ENCODE peak calls at places on chromosome 12, in six cellular contexts. T is tibial nerve; U is cardiac muscle cell; F is dorsolateral prefrontal cortex; W is activated CD8-positive, alpha-beta T cell treated with anti-CD3 and anti-CD28 coated beads for 36 hours; L is esophagus squamous epithelium. G is an unnamed sample.

GRCh38 chr12:54082402-54082892 is 28.8 kb downstream of the HOXC4 start:
- DNase-seq in W (peak), L (no peak), T (no peak), U (peak), F (no peak), G (no peak)

GRCh38 chr12:38144601-38145436 is 171.8 kb upstream of the ALG10B start:
- DNase-seq in W (no peak), U (no peak), F (no peak), L (no peak), T (no peak), G (no peak)

GRCh38 chr12:67410667-67411067 is 141.5 kb downstream of the CAND1 start:
- DNase-seq in W (no peak), L (no peak), T (no peak), U (peak), F (no peak), G (no peak)

GRCh38 chr12:69894800-69895199 is 69.8 kb downstream of the MYRFL start:
- DNase-seq in T (no peak), F (no peak), L (no peak), W (no peak), U (no peak), G (no peak)

GRCh38 chr12:93380480-93381121 is 2.9 kb downstream of the NUDT4 start:
- DNase-seq in U (peak), T (no peak), F (no peak), W (no peak), L (no peak), G (no peak)

GRCh38 chr12:67388331-67389163 is 119.4 kb downstream of the CAND1 start:
- DNase-seq in L (no peak), U (no peak), F (no peak), T (no peak), W (peak), G (no peak)

GRCh38 chr12:96886998-96887677 is 19.9 kb upstream of the NEDD1 start:
- DNase-seq in L (no peak), U (peak), W (no peak), F (no peak), T (no peak), G (no peak)

GRCh38 chr12:4648099-4648498 is 752 bp downstream of the AKAP3 start:
- DNase-seq in U (peak), F (no peak), W (no peak), T (no peak), L (no peak), G (no peak)

GRCh38 chr12:11431486-11431885 is 36.1 kb upstream of the PRB2 start:
- DNase-seq in L (no peak), U (no peak), T (no peak), F (no peak), W (no peak), G (no peak)

GRCh38 chr12:82730832-82731497 is 44.3 kb downstream of the TMTC2 start:
- DNase-seq in T (no peak), F (no peak), W (no peak), U (peak), L (no peak), G (no peak)

GRCh38 chr12:27493260-27493935 is 30.6 kb upstream of the PPFIBP1 start:
- DNase-seq in T (no peak), W (no peak), U (no peak), F (no peak), L (no peak), G (no peak)

GRCh38 chr12:28507867-28508266 is 317.6 kb downstream of the CCDC91 start:
- DNase-seq in F (no peak), U (no peak), W (no peak), L (no peak), T (no peak), G (no peak)

GRCh38 chr12:26197832-26198231 is 2.5 kb downstream of the SSPN start:
- DNase-seq in L (no peak), F (no peak), U (no peak), T (no peak), W (no peak), G (no peak)

GRCh38 chr12:60844875-60845274 is 1249.0 kb downstream of the SLC16A7 start:
- DNase-seq in F (no peak), L (no peak), U (no peak), T (no peak), W (no peak), G (no peak)

GRCh38 chr12:122862872-122863701 is 27.8 kb downstream of the HIP1R start:
- DNase-seq in U (no peak), T (no peak), F (peak), L (no peak), W (no peak), G (no peak)

GRCh38 chr12:570949-571794 is 92.1 kb downstream of the NINJ2 start:
- DNase-seq in W (no peak), F (peak), U (peak), T (peak), L (no peak), G (no peak)

GRCh38 chr12:57893460-57894353 is 47.2 kb upstream of the CTDSP2 start:
- DNase-seq in W (no peak), L (no peak), U (peak), T (peak), F (peak), G (no peak)

GRCh38 chr12:45989277-45989856 is 1.0 kb downstream of the SCAF11 start:
- DNase-seq in L (no peak), F (peak), T (no peak), W (peak), U (no peak), G (peak)

GRCh38 chr12:110766311-110767154 is 23.8 kb upstream of the PPP1CC start:
- DNase-seq in F (no peak), T (no peak), W (no peak), U (no peak), L (no peak), G (no peak)

GRCh38 chr12:10722905-10723866 is at the start of gene YBX3:
- DNase-seq in L (peak), U (peak), T (peak), W (peak), F (peak), G (peak)

GRCh38 chr12:117098361-117099217 is 627 bp downstream of the TESC start:
- DNase-seq in U (no peak), T (no peak), W (peak), L (no peak), F (peak), G (peak)

GRCh38 chr12:1357171-1357570 is 237.2 kb downstream of the FBXL14 start:
- DNase-seq in T (no peak), L (no peak), W (no peak), F (no peak), U (peak), G (no peak)

GRCh38 chr12:132345555-132346200 is 16.3 kb upstream of the GALNT9 start:
- DNase-seq in T (no peak), U (no peak), F (no peak), L (no peak), W (no peak), G (no peak)

GRCh38 chr12:113640837-113641236 is 169.2 kb upstream of the LHX5 start:
- DNase-seq in L (no peak), T (no peak), W (no peak), F (no peak), U (no peak), G (no peak)

GRCh38 chr12:64269161-64269560 is 47.1 kb upstream of the KICS2 start:
- DNase-seq in U (no peak), L (no peak), F (no peak), T (no peak), W (no peak), G (no peak)

GRCh38 chr12:125075-125474 is 58.5 kb downstream of the IQSEC3 start:
- DNase-seq in F (no peak), T (no peak), U (no peak), L (no peak), W (no peak), G (no peak)

GRCh38 chr12:112777387-112778025 is 14.0 kb upstream of the RPH3A start:
- DNase-seq in U (no peak), F (no peak), W (no peak), L (no peak), T (no peak), G (no peak)

GRCh38 chr12:123489580-123489979 is 31.6 kb downstream of the SNRNP35 start:
- DNase-seq in F (no peak), L (no peak), W (no peak), T (no peak), U (no peak), G (no peak)

GRCh38 chr12:118354903-118355302 is 17.8 kb downstream of the TAOK3 start:
- DNase-seq in T (no peak), U (no peak), L (no peak), W (no peak), F (no peak), G (no peak)

GRCh38 chr12:114662512-114663177 is 21.3 kb downstream of the TBX3 start:
- DNase-seq in L (no peak), T (peak), F (peak), U (peak), W (peak), G (peak)

GRCh38 chr12:131025234-131025633 is 71.5 kb downstream of the ADGRD1 start:
- DNase-seq in T (no peak), U (no peak), F (no peak), L (no peak), W (no peak), G (no peak)

GRCh38 chr12:91316825-91317224 is 134.2 kb upstream of the DCN start:
- DNase-seq in U (peak), T (no peak), W (no peak), F (no peak), L (no peak), G (no peak)

GRCh38 chr12:120231316-120232011 is 30.6 kb upstream of the RPLP0 start:
- DNase-seq in W (peak), L (no peak), U (peak), F (no peak), T (no peak), G (no peak)

GRCh38 chr12:124233846-124234620 is 60.9 kb upstream of the RFLNA start:
- DNase-seq in L (no peak), U (peak), T (no peak), F (no peak), W (no peak), G (no peak)

GRCh38 chr12:51009038-51009437 is 17.1 kb downstream of the SLC11A2 start:
- DNase-seq in T (peak), F (peak), L (no peak), W (peak), U (peak), G (no peak)

GRCh38 chr12:106760184-106760531 is 14.3 kb upstream of the RIC8B start:
- DNase-seq in W (peak), F (no peak), U (peak), T (no peak), L (no peak), G (peak)

GRCh38 chr12:6759741-6760140 is 6.4 kb upstream of the PTMS start:
- DNase-seq in L (no peak), U (no peak), T (no peak), F (no peak), W (no peak), G (no peak)

DNA sequence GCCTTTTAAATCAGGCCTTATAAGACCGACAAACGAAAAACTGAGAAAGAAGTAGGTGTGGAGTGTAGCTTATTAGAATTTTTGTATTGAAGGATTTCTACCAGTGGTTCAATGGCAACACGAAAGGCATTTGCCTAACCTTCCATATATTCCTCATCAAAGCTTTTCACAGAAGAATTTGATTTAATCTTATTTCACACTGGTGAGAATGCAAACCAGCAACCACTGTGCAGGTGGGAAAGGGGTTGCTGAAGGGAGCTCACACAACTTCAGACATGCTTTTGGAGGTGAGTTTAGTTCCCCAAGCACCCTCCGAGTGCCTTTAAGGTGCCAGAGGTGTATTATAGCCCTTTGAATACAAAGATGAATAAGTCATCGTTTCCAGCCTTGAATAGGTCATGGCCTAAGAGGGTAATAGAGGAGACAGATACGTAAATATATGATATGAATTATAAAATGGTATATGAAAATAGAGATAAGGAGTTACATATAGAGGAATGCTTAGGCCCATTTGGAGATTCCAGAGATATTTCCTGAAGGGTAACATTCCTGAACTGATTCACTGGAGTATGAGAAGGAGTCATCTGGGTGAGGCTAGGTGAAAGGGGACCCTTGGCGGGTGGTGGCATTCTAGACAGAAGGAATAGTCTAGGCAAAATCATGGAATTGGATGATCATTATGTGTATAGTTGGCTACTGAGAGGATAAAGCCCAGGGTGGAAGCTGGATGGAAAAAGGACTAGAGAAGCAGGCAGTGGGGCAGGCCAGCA is 6.4 kb downstream of the ERP27 start:
- DNase-seq in F (no peak), U (no peak), T (no peak), W (no peak), L (no peak), G (no peak)
- TF ChIP-seq CTCF in F (no peak), U (no peak), T (no peak), W (no peak), L (no peak), G (no peak)

GRCh38 chr12:75560167-75560566 is 48.8 kb upstream of the KRR1 start:
- DNase-seq in W (no peak), T (no peak), F (no peak), L (no peak), U (peak), G (peak)
- TF ChIP-seq CTCF in W (no peak), T (no peak), F (peak), L (peak), U (peak), G (peak)

GRCh38 chr12:115946867-115947695 is 330.4 kb downstream of the MED13L start:
- DNase-seq in U (no peak), L (no peak), T (no peak), F (no peak), W (no peak), G (no peak)

GRCh38 chr12:115949675-115950074 is 327.8 kb downstream of the MED13L start:
- DNase-seq in L (no peak), F (no peak), U (no peak), T (no peak), W (no peak), G (no peak)

GRCh38 chr12:115944851-115945496 is 332.5 kb downstream of the MED13L start:
- DNase-seq in W (no peak), T (no peak), F (no peak), L (no peak), U (no peak), G (no peak)

GRCh38 chr12:115946092-115946491 is 331.4 kb downstream of the MED13L start:
- DNase-seq in W (no peak), U (no peak), L (no peak), F (no peak), T (no peak), G (no peak)

DNA sequence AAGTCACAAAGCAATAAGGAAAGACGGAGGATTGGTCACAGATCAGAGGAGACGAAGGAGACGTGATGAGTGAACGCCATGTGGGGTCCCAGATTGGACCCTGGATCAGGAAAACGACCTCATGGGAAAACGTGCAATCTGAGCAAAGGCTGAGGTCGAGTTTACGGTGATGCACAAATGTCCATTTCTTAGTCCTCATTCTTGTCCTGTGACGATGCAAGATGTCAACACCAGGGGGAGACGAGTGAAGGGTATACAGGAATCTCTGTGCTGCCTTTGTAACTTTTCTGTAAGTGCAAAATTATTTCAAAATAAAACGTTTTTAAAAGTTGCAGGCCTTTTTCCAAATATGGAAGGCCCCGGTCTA is 329.8 kb downstream of the MED13L start:
- DNase-seq in T (no peak), L (no peak), F (no peak), U (no peak), W (no peak), G (no peak)
- TF ChIP-seq CTCF in T (no peak), L (no peak), F (no peak), U (no peak), W (no peak), G (peak)

GRCh38 chr12:5650804-5651461 is 219.0 kb downstream of the NTF3 start:
- DNase-seq in T (no peak), U (no peak), F (no peak), W (no peak), L (no peak), G (no peak)

GRCh38 chr12:5654019-5654418 is 222.1 kb downstream of the NTF3 start:
- DNase-seq in F (no peak), L (no peak), T (no peak), W (no peak), U (no peak), G (no peak)

DNA sequence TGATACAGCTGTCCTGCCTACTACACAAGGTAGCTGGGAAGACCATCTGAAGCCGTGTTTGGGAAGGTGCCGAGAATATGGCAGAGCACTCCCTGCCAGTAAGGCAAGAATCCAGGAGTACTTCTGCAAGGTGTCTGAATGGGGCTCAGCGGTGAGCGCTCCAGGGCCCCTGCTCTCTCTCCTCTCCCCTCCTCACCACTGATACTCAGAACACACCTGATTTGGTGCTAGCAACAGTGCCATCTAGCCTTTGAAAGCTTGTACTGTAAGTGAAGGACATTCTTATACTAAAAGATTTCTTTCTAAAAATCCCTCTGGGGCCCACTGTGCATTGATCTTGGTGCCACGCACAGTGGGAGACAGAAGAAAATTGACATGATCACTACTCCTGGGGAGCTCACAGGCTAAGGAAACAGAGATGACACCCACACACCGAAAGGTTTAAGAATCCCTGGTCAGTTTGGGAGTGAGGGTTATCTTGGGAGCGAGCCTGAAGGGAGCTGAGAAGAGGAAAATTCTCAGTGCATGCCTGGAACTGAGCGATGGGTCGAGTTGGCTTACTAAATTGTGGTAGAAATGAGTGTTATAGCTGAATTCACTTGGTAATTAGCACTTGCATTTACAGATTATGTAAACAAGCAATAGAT is 216.9 kb downstream of the NTF3 start:
- DNase-seq in F (no peak), T (no peak), W (peak), L (no peak), U (peak), G (no peak)
- TF ChIP-seq CTCF in F (peak), T (no peak), W (peak), L (peak), U (peak), G (no peak)